ENCODE peak calls at places on chromosomes 5 and 9, in eight cellular contexts. A is astrocyte of the spinal cord, C is progenitor cell of endocrine pancreas, D is B cell, R is osteocyte, G is cardiac fibroblast, Z is A549, L is mesothelial cell of epicardium. J is an unnamed sample.

GRCh38 chr5:14958196-14958595 is 86.6 kb upstream of the ANKH start:
- DNase-seq in A (no peak), C (no peak), D (no peak), R (no peak), G (peak; percentile 52), Z (no peak), L (no peak), J (no peak)

GRCh38 chr5:125412051-125412560 is 665.7 kb upstream of the ZNF608 start:
- DNase-seq in A (peak; percentile 44), C (no peak), D (no peak), R (no peak), G (peak; percentile 40), Z (no peak), L (no peak), J (peak; percentile 32)

GRCh38 chr5:957730-958485 is 50.7 kb upstream of the NKD2 start:
- DNase-seq in A (no peak), C (peak; percentile 7), D (no peak), R (peak; percentile 78), G (peak; percentile 31), Z (no peak), L (no peak), J (no peak)

GRCh38 chr9:89312154-89312616 is 1.2 kb downstream of the CKS2 start:
- DNase-seq in A (peak; percentile 37), C (no peak), D (no peak), R (no peak), G (peak; percentile 35), Z (no peak), L (no peak), J (peak; percentile 33)

GRCh38 chr5:134975078-134975715 is 7.5 kb downstream of the CATSPER3 start:
- DNase-seq in A (no peak), C (no peak), D (no peak), R (no peak), G (peak; percentile 19), Z (no peak), L (no peak), J (no peak)

GRCh38 chr5:90387508-90387907 is 22.0 kb downstream of the CETN3 start:
- DNase-seq in A (no peak), C (no peak), D (no peak), R (no peak), G (no peak), Z (no peak), L (no peak), J (no peak)

GRCh38 chr5:133863857-133864585 is 104.4 kb downstream of the C5orf15 start:
- DNase-seq in A (no peak), C (no peak), D (no peak), R (no peak), G (no peak), Z (no peak), L (no peak), J (no peak)

GRCh38 chr9:91515074-91515687 is 91.5 kb upstream of the NFIL3 start:
- DNase-seq in A (peak; percentile 77), C (no peak), D (no peak), R (no peak), G (peak; percentile 87), Z (no peak), L (no peak), J (peak; percentile 46)

GRCh38 chr9:90018688-90019087 is 413.9 kb downstream of the GADD45G start:
- DNase-seq in A (no peak), C (no peak), D (no peak), R (no peak), G (no peak), Z (no peak), L (no peak), J (no peak)

GRCh38 chr9:88532320-88532719 is 2.7 kb upstream of the NXNL2 start:
- DNase-seq in A (peak; percentile 46), C (peak; percentile 15), D (no peak), R (no peak), G (peak; percentile 44), Z (peak; percentile 73), L (no peak), J (no peak)

GRCh38 chr5:134798468-134798867 is 39.9 kb downstream of the DDX46 start:
- DNase-seq in A (no peak), C (no peak), D (no peak), R (no peak), G (no peak), Z (no peak), L (no peak), J (no peak)

GRCh38 chr5:41176952-41177351 is 36.4 kb downstream of the C6 start:
- DNase-seq in A (no peak), C (no peak), D (no peak), R (no peak), G (peak; percentile 82), Z (no peak), L (no peak), J (no peak)

GRCh38 chr5:138686668-138687067 is 66.6 kb upstream of the CTNNA1 start:
- DNase-seq in A (peak; percentile 29), C (no peak), D (no peak), R (no peak), G (no peak), Z (no peak), L (no peak), J (no peak)

GRCh38 chr9:81847181-81847915 is 80.9 kb upstream of the SPATA31D4 start:
- DNase-seq in A (no peak), C (no peak), D (no peak), R (no peak), G (no peak), Z (no peak), L (peak; percentile 34), J (no peak)

GRCh38 chr9:81849631-81850259 is 78.5 kb upstream of the SPATA31D4 start:
- DNase-seq in A (no peak), C (no peak), D (no peak), R (no peak), G (no peak), Z (no peak), L (no peak), J (no peak)

GRCh38 chr9:81844131-81844567 is 84.1 kb upstream of the SPATA31D4 start:
- DNase-seq in A (no peak), C (no peak), D (no peak), R (no peak), G (no peak), Z (no peak), L (no peak), J (no peak)

GRCh38 chr9:81851340-81851739 is 76.9 kb upstream of the SPATA31D4 start:
- DNase-seq in A (no peak), C (no peak), D (no peak), R (no peak), G (no peak), Z (no peak), L (no peak), J (no peak)

GRCh38 chr9:81848472-81848871 is 79.8 kb upstream of the SPATA31D4 start:
- DNase-seq in A (peak; percentile 56), C (no peak), D (no peak), R (no peak), G (peak; percentile 54), Z (no peak), L (no peak), J (no peak)
- TF ChIP-seq CTCF in A (peak; percentile 35), C (peak; percentile 30), D (no peak), R (peak; percentile 59), G (peak; percentile 45), Z (peak; percentile 69), L (no peak), J (no peak)

GRCh38 chr9:136517012-136517743 is 28.7 kb downstream of the NOTCH1 start:
- DNase-seq in A (no peak), C (no peak), D (no peak), R (no peak), G (no peak), Z (no peak), L (no peak), J (no peak)
- TF ChIP-seq CTCF in A (no peak), C (no peak), D (no peak), R (no peak), G (no peak), Z (no peak), L (no peak), J (no peak)

GRCh38 chr9:74696520-74696919 is 191.2 kb downstream of the TRPM6 start:
- DNase-seq in A (no peak), C (no peak), D (no peak), R (no peak), G (no peak), Z (no peak), L (no peak), J (no peak)
- TF ChIP-seq CTCF in A (no peak), C (peak; percentile 19), D (no peak), R (no peak), G (peak; percentile 6), Z (no peak), L (no peak), J (no peak)

GRCh38 chr9:94760646-94761045 is 34.1 kb downstream of the AOPEP start:
- DNase-seq in A (no peak), C (no peak), D (no peak), R (no peak), G (no peak), Z (no peak), L (no peak), J (no peak)
- TF ChIP-seq CTCF in A (no peak), C (no peak), D (no peak), R (no peak), G (no peak), Z (no peak), L (no peak), J (no peak)

GRCh38 chr5:95471922-95472321 is 80.8 kb downstream of the FAM81B start:
- DNase-seq in A (peak; percentile 64), C (no peak), D (no peak), R (no peak), G (peak; percentile 10), Z (no peak), L (no peak), J (no peak)
- TF ChIP-seq CTCF in A (no peak), C (no peak), D (no peak), R (no peak), G (no peak), Z (no peak), L (no peak), J (no peak)

DNA sequence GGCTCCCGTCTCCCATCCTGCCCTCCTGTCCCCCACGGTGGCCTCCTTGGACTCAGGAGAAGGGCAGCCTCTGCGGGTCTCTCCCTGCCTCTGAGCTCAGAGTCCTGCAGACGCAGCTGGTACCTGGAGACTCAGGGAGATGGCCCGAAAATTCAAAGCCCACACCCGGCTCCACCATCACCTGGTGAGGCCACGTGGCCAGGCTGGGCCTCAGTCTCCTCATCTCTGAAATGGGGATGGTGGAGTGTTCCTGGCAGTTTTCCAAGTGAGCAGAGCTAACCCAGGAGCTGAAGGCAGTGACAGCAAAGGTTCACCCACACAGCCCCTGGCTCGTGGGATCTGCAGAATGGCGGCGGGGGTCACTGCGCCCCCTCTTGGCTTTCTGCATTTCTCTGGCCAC is 62.1 kb upstream of the RXRA start:
- DNase-seq in A (no peak), C (no peak), D (no peak), R (no peak), G (no peak), Z (no peak), L (no peak), J (no peak)
- TF ChIP-seq CTCF in A (no peak), C (no peak), D (no peak), R (no peak), G (no peak), Z (no peak), L (no peak), J (no peak)

DNA sequence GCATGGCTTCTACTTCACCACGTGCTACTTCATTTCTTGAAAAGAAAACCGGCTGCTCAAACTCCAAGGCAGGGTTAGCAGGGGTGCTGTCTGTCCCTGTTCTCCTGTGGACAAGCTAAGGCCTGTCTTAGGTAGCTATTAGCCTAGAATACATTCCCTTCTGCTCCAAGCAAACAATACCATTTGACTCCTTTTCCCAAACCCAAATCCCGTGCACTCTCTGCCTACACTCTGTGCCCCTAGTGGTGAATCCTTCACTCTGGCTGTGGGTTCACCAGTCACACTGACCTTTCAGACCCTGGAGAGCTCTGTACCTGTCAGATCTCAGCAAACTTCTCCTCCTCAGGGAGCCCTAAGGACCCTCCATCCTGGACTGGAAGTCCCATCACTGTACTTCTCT is 211.6 kb downstream of the SLIT3 start:
- DNase-seq in A (no peak), C (no peak), D (no peak), R (no peak), G (no peak), Z (no peak), L (no peak), J (no peak)
- TF ChIP-seq CTCF in A (no peak), C (peak; percentile 13), D (no peak), R (peak; percentile 13), G (no peak), Z (no peak), L (no peak), J (no peak)